ENCODE peak calls at places on chromosomes 11 and 22, in ten cellular contexts. One of them, this sample, is unnamed. For H3K4me1, the result is how much of the 10 kb centered on the place peaks cover.

GRCh38 chr11:85737738-85738137 is 51.7 kb upstream of the CCDC89 start:
- DNase-seq in SJSA1: no peak
- DNase-seq in psoas muscle: no peak
- DNase-seq in cardiac muscle cell: no peak
- DNase-seq in fibroblast of lung: no peak
- DNase-seq in heart left ventricle: no peak
- DNase-seq in NT2/D1: no peak
- DNase-seq in right lobe of liver: no peak
- DNase-seq in gastrocnemius medialis: no peak
- DNase-seq in BE2C: no peak
- DNase-seq in this sample: no peak

GRCh38 chr11:30342736-30343166 is 19.8 kb downstream of the ARL14EP start:
- DNase-seq in heart left ventricle: no peak
- DNase-seq in SJSA1: no peak
- DNase-seq in cardiac muscle cell: no peak
- DNase-seq in fibroblast of lung: no peak
- DNase-seq in NT2/D1: no peak
- DNase-seq in gastrocnemius medialis: no peak
- DNase-seq in BE2C: no peak
- DNase-seq in right lobe of liver: no peak
- DNase-seq in psoas muscle: no peak
- DNase-seq in this sample: no peak

GRCh38 chr11:16111690-16112089 is 244.7 kb downstream of the SOX6 start:
- DNase-seq in gastrocnemius medialis: peak
- DNase-seq in NT2/D1: no peak
- DNase-seq in BE2C: no peak
- DNase-seq in SJSA1: no peak
- DNase-seq in right lobe of liver: peak
- DNase-seq in cardiac muscle cell: no peak
- DNase-seq in fibroblast of lung: no peak
- DNase-seq in psoas muscle: no peak
- DNase-seq in heart left ventricle: no peak
- DNase-seq in this sample: no peak

GRCh38 chr11:116093481-116093880 is 589.3 kb upstream of the CADM1 start:
- DNase-seq in cardiac muscle cell: no peak
- DNase-seq in heart left ventricle: no peak
- DNase-seq in right lobe of liver: no peak
- DNase-seq in NT2/D1: no peak
- DNase-seq in SJSA1: no peak
- DNase-seq in BE2C: no peak
- DNase-seq in fibroblast of lung: no peak
- DNase-seq in psoas muscle: no peak
- DNase-seq in gastrocnemius medialis: no peak
- DNase-seq in this sample: no peak

GRCh38 chr11:73314121-73314948 is 6.3 kb downstream of the ARHGEF17 start:
- DNase-seq in SJSA1: no peak
- DNase-seq in fibroblast of lung: peak
- DNase-seq in gastrocnemius medialis: no peak
- DNase-seq in psoas muscle: peak
- DNase-seq in BE2C: no peak
- DNase-seq in right lobe of liver: no peak
- DNase-seq in NT2/D1: peak
- DNase-seq in heart left ventricle: peak
- DNase-seq in cardiac muscle cell: peak
- DNase-seq in this sample: no peak

GRCh38 chr11:19725379-19726079 is 12.9 kb downstream of the NAV2 start:
- DNase-seq in gastrocnemius medialis: no peak
- DNase-seq in right lobe of liver: no peak
- DNase-seq in cardiac muscle cell: no peak
- DNase-seq in SJSA1: no peak
- DNase-seq in psoas muscle: no peak
- DNase-seq in fibroblast of lung: no peak
- DNase-seq in BE2C: no peak
- DNase-seq in heart left ventricle: no peak
- DNase-seq in NT2/D1: no peak
- DNase-seq in this sample: no peak

GRCh38 chr11:9693801-9694553 is 30.1 kb downstream of the SWAP70 start:
- DNase-seq in heart left ventricle: no peak
- DNase-seq in NT2/D1: no peak
- DNase-seq in gastrocnemius medialis: no peak
- DNase-seq in SJSA1: no peak
- DNase-seq in psoas muscle: no peak
- DNase-seq in fibroblast of lung: no peak
- DNase-seq in right lobe of liver: no peak
- DNase-seq in BE2C: no peak
- DNase-seq in cardiac muscle cell: no peak
- DNase-seq in this sample: no peak

GRCh38 chr11:130413383-130414106 is 14.9 kb downstream of the ADAMTS8 start:
- DNase-seq in NT2/D1: no peak
- DNase-seq in fibroblast of lung: peak
- DNase-seq in BE2C: no peak
- DNase-seq in heart left ventricle: no peak
- DNase-seq in gastrocnemius medialis: no peak
- DNase-seq in right lobe of liver: no peak
- DNase-seq in SJSA1: peak
- DNase-seq in cardiac muscle cell: peak
- DNase-seq in psoas muscle: peak
- DNase-seq in this sample: no peak

GRCh38 chr11:64409707-64410395 is 50.9 kb downstream of the RPS6KA4 start:
- DNase-seq in psoas muscle: no peak
- DNase-seq in SJSA1: no peak
- DNase-seq in NT2/D1: no peak
- DNase-seq in right lobe of liver: peak
- DNase-seq in BE2C: peak
- DNase-seq in fibroblast of lung: peak
- DNase-seq in cardiac muscle cell: peak
- DNase-seq in gastrocnemius medialis: no peak
- DNase-seq in heart left ventricle: no peak
- DNase-seq in this sample: no peak

GRCh38 chr11:27390318-27390958 is 27.4 kb upstream of the CCDC34 start:
- DNase-seq in cardiac muscle cell: no peak
- DNase-seq in heart left ventricle: no peak
- DNase-seq in fibroblast of lung: no peak
- DNase-seq in right lobe of liver: no peak
- DNase-seq in gastrocnemius medialis: no peak
- DNase-seq in SJSA1: no peak
- DNase-seq in NT2/D1: no peak
- DNase-seq in psoas muscle: no peak
- DNase-seq in BE2C: no peak
- DNase-seq in this sample: no peak

GRCh38 chr11:27391336-27392015 is 28.5 kb upstream of the CCDC34 start:
- DNase-seq in BE2C: no peak
- DNase-seq in cardiac muscle cell: no peak
- DNase-seq in NT2/D1: no peak
- DNase-seq in gastrocnemius medialis: no peak
- DNase-seq in psoas muscle: no peak
- DNase-seq in fibroblast of lung: no peak
- DNase-seq in heart left ventricle: no peak
- DNase-seq in right lobe of liver: no peak
- DNase-seq in SJSA1: no peak
- DNase-seq in this sample: no peak

GRCh38 chr11:27392278-27392677 is 29.3 kb upstream of the CCDC34 start:
- DNase-seq in psoas muscle: no peak
- DNase-seq in gastrocnemius medialis: no peak
- DNase-seq in fibroblast of lung: no peak
- DNase-seq in right lobe of liver: no peak
- DNase-seq in BE2C: no peak
- DNase-seq in NT2/D1: no peak
- DNase-seq in SJSA1: no peak
- DNase-seq in cardiac muscle cell: no peak
- DNase-seq in heart left ventricle: no peak
- DNase-seq in this sample: no peak

GRCh38 chr11:27392715-27393114 is 29.7 kb upstream of the CCDC34 start:
- DNase-seq in heart left ventricle: no peak
- DNase-seq in gastrocnemius medialis: no peak
- DNase-seq in fibroblast of lung: peak
- DNase-seq in right lobe of liver: no peak
- DNase-seq in cardiac muscle cell: peak
- DNase-seq in SJSA1: peak
- DNase-seq in psoas muscle: no peak
- DNase-seq in BE2C: no peak
- DNase-seq in NT2/D1: no peak
- DNase-seq in this sample: no peak

DNA sequence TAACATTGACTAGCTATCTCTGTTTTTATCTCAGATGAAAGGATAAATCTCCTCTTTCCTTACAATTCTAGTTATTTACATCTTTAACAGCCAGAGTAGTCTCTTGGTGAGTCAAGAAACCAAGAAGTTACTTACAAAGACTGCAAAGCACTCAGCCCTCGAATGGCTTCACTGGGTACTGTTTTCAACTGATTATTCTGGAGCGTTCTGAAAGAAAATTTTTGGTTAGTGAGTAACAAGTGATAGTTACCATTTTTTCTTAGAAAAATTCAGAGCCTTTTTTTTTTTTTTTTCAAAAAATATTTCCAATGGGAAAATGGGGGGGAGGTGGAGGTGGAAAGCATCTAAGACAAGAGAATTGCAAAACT is 27.9 kb upstream of the CCDC34 start:
- DNase-seq in gastrocnemius medialis: no peak
- DNase-seq in BE2C: no peak
- DNase-seq in SJSA1: peak
- DNase-seq in heart left ventricle: no peak
- DNase-seq in cardiac muscle cell: peak
- DNase-seq in fibroblast of lung: no peak
- DNase-seq in right lobe of liver: no peak
- DNase-seq in psoas muscle: no peak
- DNase-seq in NT2/D1: no peak
- DNase-seq in this sample: no peak
- H3K4me1 ChIP-seq in gastrocnemius medialis: under half
- H3K4me1 ChIP-seq in BE2C: under half
- H3K4me1 ChIP-seq in SJSA1: half or more
- H3K4me1 ChIP-seq in heart left ventricle: under half
- H3K4me1 ChIP-seq in cardiac muscle cell: half or more
- H3K4me1 ChIP-seq in fibroblast of lung: under half
- H3K4me1 ChIP-seq in right lobe of liver: under half
- H3K4me1 ChIP-seq in psoas muscle: under half
- H3K4me1 ChIP-seq in NT2/D1: under half
- H3K4me1 ChIP-seq in this sample: under half

GRCh38 chr22:31102441-31103081 is 4.8 kb downstream of the SELENOM start:
- DNase-seq in gastrocnemius medialis: peak
- DNase-seq in fibroblast of lung: peak
- DNase-seq in psoas muscle: peak
- DNase-seq in NT2/D1: no peak
- DNase-seq in heart left ventricle: no peak
- DNase-seq in SJSA1: peak
- DNase-seq in right lobe of liver: no peak
- DNase-seq in BE2C: no peak
- DNase-seq in cardiac muscle cell: peak
- DNase-seq in this sample: no peak

GRCh38 chr22:31099386-31099785 is 8.0 kb downstream of the SELENOM start:
- DNase-seq in BE2C: no peak
- DNase-seq in cardiac muscle cell: no peak
- DNase-seq in right lobe of liver: no peak
- DNase-seq in fibroblast of lung: peak
- DNase-seq in heart left ventricle: no peak
- DNase-seq in NT2/D1: no peak
- DNase-seq in gastrocnemius medialis: peak
- DNase-seq in SJSA1: no peak
- DNase-seq in psoas muscle: no peak
- DNase-seq in this sample: no peak

GRCh38 chr22:31103111-31103510 is 4.3 kb downstream of the SELENOM start:
- DNase-seq in BE2C: no peak
- DNase-seq in gastrocnemius medialis: no peak
- DNase-seq in heart left ventricle: no peak
- DNase-seq in cardiac muscle cell: no peak
- DNase-seq in psoas muscle: no peak
- DNase-seq in SJSA1: no peak
- DNase-seq in fibroblast of lung: no peak
- DNase-seq in right lobe of liver: no peak
- DNase-seq in NT2/D1: no peak
- DNase-seq in this sample: no peak

GRCh38 chr22:31099841-31100761 is 7.3 kb downstream of the SELENOM start:
- DNase-seq in right lobe of liver: no peak
- DNase-seq in cardiac muscle cell: no peak
- DNase-seq in BE2C: no peak
- DNase-seq in heart left ventricle: no peak
- DNase-seq in fibroblast of lung: no peak
- DNase-seq in NT2/D1: no peak
- DNase-seq in SJSA1: no peak
- DNase-seq in gastrocnemius medialis: peak
- DNase-seq in psoas muscle: no peak
- DNase-seq in this sample: no peak

DNA sequence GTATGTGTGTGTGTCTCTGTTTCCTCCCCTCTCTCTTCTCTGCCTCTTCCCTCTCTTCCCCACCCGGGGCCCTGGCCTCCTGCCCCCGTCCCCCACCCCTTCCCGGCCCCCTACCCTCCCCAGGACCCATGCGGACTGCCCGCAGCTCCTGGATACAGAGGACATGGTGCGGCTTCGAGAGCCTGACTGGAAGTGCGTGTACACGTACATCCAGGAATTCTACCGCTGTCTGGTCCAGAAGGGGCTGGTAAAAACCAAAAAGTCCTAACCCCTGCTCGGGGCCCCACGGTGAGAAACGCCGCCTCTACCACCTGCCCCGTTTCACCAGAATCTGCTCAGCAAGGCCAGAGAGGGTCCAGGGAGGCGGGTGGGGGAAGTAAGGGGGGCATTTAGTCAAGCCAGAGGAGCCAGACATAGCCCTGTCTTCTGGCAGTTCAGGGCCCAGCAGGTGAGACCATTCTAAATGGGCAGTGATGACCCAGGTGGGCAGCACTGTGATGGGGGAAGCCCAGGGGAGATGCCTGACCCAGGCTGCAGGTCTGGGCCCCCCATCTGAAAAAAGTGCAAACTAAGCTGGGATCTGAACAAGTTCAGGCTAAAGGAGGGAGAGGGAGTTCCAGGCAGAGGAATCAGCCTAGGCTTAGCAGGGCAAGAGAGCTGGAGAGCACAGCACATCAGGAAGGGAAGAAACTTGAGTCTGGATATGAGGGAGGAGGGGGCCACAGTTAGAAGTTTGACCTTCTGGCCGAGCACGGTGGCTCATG is 6.4 kb downstream of the SELENOM start:
- DNase-seq in BE2C: no peak
- DNase-seq in psoas muscle: no peak
- DNase-seq in heart left ventricle: no peak
- DNase-seq in SJSA1: no peak
- DNase-seq in right lobe of liver: no peak
- DNase-seq in gastrocnemius medialis: no peak
- DNase-seq in NT2/D1: no peak
- DNase-seq in cardiac muscle cell: no peak
- DNase-seq in fibroblast of lung: no peak
- DNase-seq in this sample: no peak
- H3K4me1 ChIP-seq in BE2C: under half
- H3K4me1 ChIP-seq in psoas muscle: half or more
- H3K4me1 ChIP-seq in heart left ventricle: under half
- H3K4me1 ChIP-seq in SJSA1: under half
- H3K4me1 ChIP-seq in right lobe of liver: under half
- H3K4me1 ChIP-seq in gastrocnemius medialis: under half
- H3K4me1 ChIP-seq in NT2/D1: under half
- H3K4me1 ChIP-seq in cardiac muscle cell: under half
- H3K4me1 ChIP-seq in fibroblast of lung: under half
- H3K4me1 ChIP-seq in this sample: under half

GRCh38 chr11:123072279-123072678 is 10.3 kb upstream of the HSPA8 start:
- DNase-seq in psoas muscle: no peak
- DNase-seq in gastrocnemius medialis: no peak
- DNase-seq in right lobe of liver: no peak
- DNase-seq in heart left ventricle: no peak
- DNase-seq in cardiac muscle cell: no peak
- DNase-seq in SJSA1: no peak
- DNase-seq in fibroblast of lung: no peak
- DNase-seq in NT2/D1: no peak
- DNase-seq in BE2C: no peak
- DNase-seq in this sample: no peak
- H3K4me1 ChIP-seq in psoas muscle: under half
- H3K4me1 ChIP-seq in gastrocnemius medialis: under half
- H3K4me1 ChIP-seq in right lobe of liver: under half
- H3K4me1 ChIP-seq in heart left ventricle: under half
- H3K4me1 ChIP-seq in cardiac muscle cell: under half
- H3K4me1 ChIP-seq in SJSA1: under half
- H3K4me1 ChIP-seq in fibroblast of lung: under half
- H3K4me1 ChIP-seq in NT2/D1: under half
- H3K4me1 ChIP-seq in BE2C: under half
- H3K4me1 ChIP-seq in this sample: half or more

GRCh38 chr11:118633319-118633690 is 25.9 kb downstream of the PHLDB1 start:
- DNase-seq in fibroblast of lung: no peak
- DNase-seq in BE2C: no peak
- DNase-seq in gastrocnemius medialis: no peak
- DNase-seq in cardiac muscle cell: no peak
- DNase-seq in SJSA1: no peak
- DNase-seq in psoas muscle: no peak
- DNase-seq in right lobe of liver: no peak
- DNase-seq in NT2/D1: no peak
- DNase-seq in heart left ventricle: no peak
- DNase-seq in this sample: no peak
- H3K4me1 ChIP-seq in fibroblast of lung: under half
- H3K4me1 ChIP-seq in BE2C: under half
- H3K4me1 ChIP-seq in gastrocnemius medialis: under half
- H3K4me1 ChIP-seq in cardiac muscle cell: under half
- H3K4me1 ChIP-seq in SJSA1: under half
- H3K4me1 ChIP-seq in psoas muscle: under half
- H3K4me1 ChIP-seq in right lobe of liver: under half
- H3K4me1 ChIP-seq in NT2/D1: under half
- H3K4me1 ChIP-seq in heart left ventricle: under half
- H3K4me1 ChIP-seq in this sample: under half